ENCODE peak calls at places on chromosomes 5 and 9, in four cellular contexts. F is progenitor cell of endocrine pancreas, X is fibroblast of mammary gland, B is cardiac fibroblast. T is an unnamed sample.

GRCh38 chr5:75720882-75721281 is 3.6 kb upstream of the POC5 start:
- DNase-seq in F (no peak), X (no peak), B (no peak), T (no peak)

GRCh38 chr5:1503301-1504243 is 20.2 kb downstream of the LPCAT1 start:
- DNase-seq in F (no peak), X (no peak), B (peak), T (no peak)

GRCh38 chr5:32767948-32768427 is 56.9 kb downstream of the NPR3 start:
- DNase-seq in F (no peak), B (peak), X (peak), T (no peak)

GRCh38 chr9:33311953-33312352 is 21.6 kb downstream of the NFX1 start:
- DNase-seq in X (peak), B (no peak), F (no peak), T (no peak)

GRCh38 chr5:587403-587802 is 24.7 kb upstream of the CEP72 start:
- DNase-seq in F (no peak), B (no peak), X (no peak), T (no peak)

GRCh38 chr5:64653776-64654175 is 36.5 kb upstream of the SHISAL2B start:
- DNase-seq in X (peak), F (no peak), B (no peak), T (no peak)

GRCh38 chr9:97598461-97599288 is 34.5 kb downstream of the TSTD2 start:
- DNase-seq in F (peak), B (peak), X (peak), T (peak)

GRCh38 chr9:69946800-69947437 is 96.7 kb upstream of the MAMDC2 start:
- DNase-seq in F (no peak), X (peak), B (peak), T (no peak)

GRCh38 chr9:97983524-97984187 is 515 bp downstream of the ANP32B start:
- DNase-seq in X (peak), B (peak), F (peak), T (peak)

GRCh38 chr5:60023255-60023654 is 129.7 kb upstream of the PDE4D start:
- DNase-seq in B (no peak), X (no peak), F (no peak), T (no peak)

GRCh38 chr5:5494489-5495402 is 72.3 kb downstream of the ICE1 start:
- DNase-seq in F (peak), B (peak), X (peak), T (peak)

GRCh38 chr9:20256284-20256948 is 365.9 kb downstream of the MLLT3 start:
- DNase-seq in F (no peak), X (no peak), B (no peak), T (no peak)

GRCh38 chr5:132411382-132411925 is 41.9 kb downstream of the SLC22A5 start:
- DNase-seq in X (no peak), B (no peak), F (no peak), T (no peak)

GRCh38 chr5:139762624-139763170 is 32.9 kb upstream of the PSD2 start:
- DNase-seq in B (no peak), F (no peak), X (no peak), T (no peak)

GRCh38 chr5:160197341-160198147 is 31.8 kb upstream of the FABP6 start:
- DNase-seq in B (peak), X (peak), F (no peak), T (peak)

GRCh38 chr9:82020341-82020740 is 31.8 kb downstream of the SPATA31D1 start:
- DNase-seq in B (no peak), X (peak), F (no peak), T (no peak)

GRCh38 chr9:82024931-82025330 is 36.4 kb downstream of the SPATA31D1 start:
- DNase-seq in B (no peak), X (no peak), F (no peak), T (no peak)

GRCh38 chr9:82021198-82021597 is 32.6 kb downstream of the SPATA31D1 start:
- DNase-seq in B (peak), X (peak), F (no peak), T (no peak)

DNA sequence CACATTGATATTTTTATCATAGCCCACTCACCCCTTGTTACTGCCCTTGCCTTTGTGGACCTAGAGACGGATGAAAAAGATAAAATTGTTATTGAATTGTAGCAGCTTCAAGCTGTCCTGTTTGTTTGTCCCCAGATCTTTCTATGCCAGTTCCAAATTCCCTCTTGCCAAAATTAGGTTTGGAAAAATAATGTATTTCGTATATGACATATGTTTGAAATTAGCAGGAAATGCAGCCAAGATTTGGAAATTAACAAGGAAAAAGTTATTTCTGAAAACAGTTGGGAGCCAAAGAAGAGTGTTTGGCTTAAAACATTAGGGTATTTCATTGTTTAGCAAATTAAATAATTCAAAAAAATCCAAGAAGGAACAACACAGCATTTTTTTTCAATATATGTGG is 33.5 kb downstream of the SPATA31D1 start:
- DNase-seq in X (peak), B (no peak), F (no peak), T (no peak)
- TF ChIP-seq CTCF in X (no peak), B (no peak), F (no peak), T (no peak)

GRCh38 chr5:171598279-171599152 is 179.1 kb downstream of the FGF18 start:
- DNase-seq in B (no peak), X (no peak), F (no peak), T (no peak)
- TF ChIP-seq CTCF in B (no peak), X (no peak), F (no peak), T (no peak)

GRCh38 chr9:3650994-3651622 is 125.3 kb upstream of the RFX3 start:
- DNase-seq in F (no peak), B (no peak), X (no peak), T (no peak)

GRCh38 chr9:3646226-3646625 is 120.4 kb upstream of the RFX3 start:
- DNase-seq in B (peak), F (no peak), X (no peak), T (no peak)

GRCh38 chr9:3648266-3648665 is 122.5 kb upstream of the RFX3 start:
- DNase-seq in F (no peak), X (no peak), B (no peak), T (no peak)

GRCh38 chr9:3648722-3649121 is 122.9 kb upstream of the RFX3 start:
- DNase-seq in X (no peak), F (no peak), B (no peak), T (no peak)

DNA sequence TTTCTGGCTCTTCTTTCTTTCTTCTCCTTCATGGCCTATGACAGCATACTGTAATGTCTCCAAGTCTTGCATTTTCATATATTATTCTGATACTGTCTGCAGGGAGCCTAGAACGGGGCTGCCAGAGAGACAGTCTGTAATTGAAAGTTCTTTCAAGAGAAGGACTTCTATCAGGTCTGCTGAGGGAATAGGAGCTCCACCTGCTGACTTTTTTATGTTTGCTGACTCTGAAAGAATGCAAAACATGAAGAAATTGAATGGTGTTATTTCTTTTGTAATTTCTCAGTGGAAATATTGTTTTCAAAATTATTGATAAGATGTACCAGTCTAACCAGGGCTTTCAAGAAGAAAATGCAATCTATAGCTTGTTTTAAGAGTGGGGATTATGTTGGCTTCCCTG is 121.9 kb upstream of the RFX3 start:
- DNase-seq in X (no peak), B (no peak), F (no peak), T (no peak)
- TF ChIP-seq CTCF in X (no peak), B (no peak), F (no peak), T (no peak)

DNA sequence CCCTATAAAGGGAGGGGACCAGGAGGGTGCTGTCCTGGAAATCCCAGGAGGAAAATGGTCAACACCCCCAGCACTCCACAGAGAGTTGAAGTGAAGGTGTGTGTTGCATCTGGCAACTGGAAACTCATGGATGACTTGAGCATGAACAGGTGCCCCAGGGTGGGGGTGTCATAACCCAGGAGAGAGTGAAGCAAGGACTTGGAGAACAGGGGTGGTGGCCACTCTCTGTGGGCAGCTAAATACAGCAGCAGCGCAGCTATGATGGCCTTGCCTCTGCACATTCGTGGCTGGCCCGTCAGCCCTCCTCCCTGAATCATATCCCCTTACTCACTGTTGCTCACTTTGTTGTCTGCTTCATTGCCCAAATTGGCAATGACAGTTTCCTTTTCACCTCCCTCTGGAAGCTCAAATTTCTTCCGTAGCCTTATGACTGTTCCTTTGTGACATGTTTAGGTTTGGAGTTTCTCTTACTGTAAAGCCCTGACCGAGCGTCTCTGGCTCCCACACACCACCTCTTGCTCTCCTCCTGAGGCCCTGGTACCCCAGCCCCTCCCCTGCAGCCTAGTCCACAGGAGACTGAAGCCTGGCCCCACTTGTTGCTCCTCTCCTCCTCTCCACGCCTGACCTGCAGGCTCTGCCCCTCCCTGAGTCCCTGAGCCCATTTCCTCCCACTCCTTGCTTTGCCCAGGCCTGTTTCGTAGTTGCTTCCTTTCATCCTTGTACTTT is 185.8 kb downstream of the CD180 start:
- DNase-seq in B (peak), X (peak), F (no peak), T (peak)
- TF ChIP-seq CTCF in B (no peak), X (no peak), F (no peak), T (no peak)

DNA sequence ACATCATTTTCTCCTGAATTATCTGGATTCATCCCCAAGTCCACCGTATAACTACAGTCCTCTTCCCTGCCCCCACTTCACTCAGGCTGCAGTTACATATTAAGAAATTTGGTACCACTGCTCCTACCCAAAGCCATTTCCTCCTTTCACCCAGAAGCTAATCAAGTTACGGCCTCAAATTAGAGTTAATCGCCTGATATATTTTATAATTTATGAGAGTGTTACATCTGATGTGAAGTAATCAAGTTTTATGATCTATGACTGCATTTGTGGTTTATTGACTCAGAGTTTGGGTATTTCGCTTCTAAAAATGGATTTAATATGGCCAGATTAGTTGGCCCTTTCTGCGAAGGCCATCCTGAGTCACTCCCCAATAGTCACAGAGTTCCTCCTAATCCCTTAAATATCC is 223.6 kb upstream of the KIF2A start:
- DNase-seq in B (no peak), X (peak), F (no peak), T (no peak)
- TF ChIP-seq CTCF in B (no peak), X (no peak), F (no peak), T (no peak)

T was measured in nephron progenitor cell.